ENCODE peak calls at places on chromosomes 7 and 10, in seven cellular contexts. J is spleen; F is mucosa of descending colon; S is AML-193; K is activated CD8-positive, alpha-beta memory T cell treated with anti-CD3 and anti-CD28 coated beads for 24 hours; R is bronchial epithelial cell; C is mucosa of gallbladder. Z is an unnamed sample.

GRCh38 chr7:155494551-155494950 is 36.6 kb downstream of the EN2 start:
- DNase-seq in J (no peak), F (no peak), S (no peak), K (no peak), R (no peak), C (no peak), Z (no peak)

GRCh38 chr7:147818338-147818737 is 772.2 kb upstream of the C7orf33 start:
- DNase-seq in J (no peak), F (no peak), S (no peak), K (no peak), R (no peak), C (no peak), Z (no peak)

GRCh38 chr10:126398383-126398743 is 10.1 kb upstream of the ADAM12 start:
- DNase-seq in J (no peak), F (no peak), S (no peak), K (no peak), R (no peak), C (no peak), Z (no peak)

GRCh38 chr10:3525832-3526449 is 259.1 kb downstream of the KLF6 start:
- DNase-seq in J (no peak), F (peak), S (no peak), K (no peak), R (peak), C (peak), Z (peak)

GRCh38 chr10:102418612-102419560 is at the start of gene PSD:
- DNase-seq in J (no peak), F (no peak), S (no peak), K (no peak), R (no peak), C (no peak), Z (no peak)

GRCh38 chr10:92799591-92799990 is 48.7 kb upstream of the EXOC6 start:
- DNase-seq in J (no peak), F (no peak), S (peak), K (no peak), R (peak), C (no peak), Z (peak)

GRCh38 chr7:33799766-33800165 is 105.6 kb upstream of the BMPER start:
- DNase-seq in J (no peak), F (no peak), S (no peak), K (no peak), R (peak), C (no peak), Z (peak)

GRCh38 chr10:46074547-46074946 is 28.5 kb upstream of the MSMB start:
- DNase-seq in J (no peak), F (no peak), S (no peak), K (no peak), R (no peak), C (no peak), Z (no peak)

GRCh38 chr7:21850531-21851285 is 95.0 kb downstream of the CDCA7L start:
- DNase-seq in J (no peak), F (no peak), S (no peak), K (no peak), R (peak), C (no peak), Z (peak)

GRCh38 chr7:127786184-127786583 is 134.2 kb downstream of the SND1 start:
- DNase-seq in J (no peak), F (no peak), S (no peak), K (no peak), R (peak), C (no peak), Z (no peak)

GRCh38 chr7:130486114-130486962 is 5.5 kb upstream of the MEST start:
- DNase-seq in J (peak), F (peak), S (no peak), K (peak), R (peak), C (peak), Z (peak)

GRCh38 chr7:147774461-147774860 is 816.1 kb upstream of the C7orf33 start:
- DNase-seq in J (no peak), F (no peak), S (no peak), K (no peak), R (no peak), C (no peak), Z (no peak)

GRCh38 chr7:2619120-2619519 is 12.7 kb upstream of the TTYH3 start:
- DNase-seq in J (no peak), F (no peak), S (no peak), K (no peak), R (no peak), C (no peak), Z (no peak)

GRCh38 chr10:25068152-25069058 is 52.0 kb downstream of the THNSL1 start:
- DNase-seq in J (no peak), F (no peak), S (no peak), K (no peak), R (peak), C (no peak), Z (peak)

GRCh38 chr10:119377905-119378736 is 164.4 kb downstream of the RGS10 start:
- DNase-seq in J (peak), F (no peak), S (no peak), K (no peak), R (no peak), C (no peak), Z (no peak)

GRCh38 chr10:2897619-2898508 is 169.5 kb upstream of the PFKP start:
- DNase-seq in J (no peak), F (no peak), S (peak), K (no peak), R (no peak), C (no peak), Z (no peak)

GRCh38 chr10:71089162-71089561 is 123.2 kb upstream of the UNC5B start:
- DNase-seq in J (no peak), F (no peak), S (no peak), K (peak), R (no peak), C (peak), Z (no peak)

GRCh38 chr7:78953090-78953489 is 500.4 kb downstream of the MAGI2 start:
- DNase-seq in J (no peak), F (no peak), S (no peak), K (no peak), R (no peak), C (no peak), Z (no peak)

GRCh38 chr7:156950381-156950858 is 908 bp downstream of the NOM1 start:
- DNase-seq in J (no peak), F (no peak), S (no peak), K (no peak), R (peak), C (no peak), Z (peak)

GRCh38 chr10:8435186-8436055 is 380.9 kb downstream of the GATA3 start:
- DNase-seq in J (no peak), F (no peak), S (no peak), K (no peak), R (peak), C (no peak), Z (peak)

GRCh38 chr10:60986779-60987178 is 42.8 kb upstream of the RHOBTB1 start:
- DNase-seq in J (no peak), F (no peak), S (no peak), K (no peak), R (no peak), C (no peak), Z (no peak)

GRCh38 chr7:74312418-74313021 is 23.3 kb downstream of the CLIP2 start:
- DNase-seq in J (no peak), F (no peak), S (no peak), K (no peak), R (peak), C (no peak), Z (peak)

GRCh38 chr7:74585844-74586243 is 71.7 kb upstream of the GTF2I start:
- DNase-seq in J (no peak), F (no peak), S (no peak), K (no peak), R (no peak), C (no peak), Z (no peak)

GRCh38 chr7:24498439-24498838 is 74.8 kb upstream of the PALS2 start:
- DNase-seq in J (no peak), F (no peak), S (no peak), K (no peak), R (no peak), C (no peak), Z (no peak)

GRCh38 chr7:121369462-121369861 is 26.6 kb downstream of the FAM3C start:
- DNase-seq in J (no peak), F (peak), S (no peak), K (no peak), R (no peak), C (no peak), Z (no peak)

GRCh38 chr7:142088022-142088714 is 23.4 kb upstream of the MGAM2 start:
- DNase-seq in J (no peak), F (peak), S (no peak), K (no peak), R (no peak), C (peak), Z (no peak)

GRCh38 chr10:79270471-79271246 is 76.6 kb upstream of the PPIF start:
- DNase-seq in J (no peak), F (no peak), S (peak), K (no peak), R (no peak), C (peak), Z (no peak)

GRCh38 chr7:35988105-35988504 is 164.9 kb upstream of the EEPD1 start:
- DNase-seq in J (no peak), F (no peak), S (no peak), K (no peak), R (peak), C (no peak), Z (peak)

GRCh38 chr10:36788152-36788551 is 337.2 kb upstream of the ANKRD30A start:
- DNase-seq in J (no peak), F (no peak), S (no peak), K (no peak), R (no peak), C (no peak), Z (no peak)

GRCh38 chr10:92822964-92823363 is 25.4 kb upstream of the EXOC6 start:
- DNase-seq in J (no peak), F (no peak), S (peak), K (no peak), R (no peak), C (no peak), Z (peak)

GRCh38 chr10:8305871-8306652 is 251.6 kb downstream of the GATA3 start:
- DNase-seq in J (no peak), F (no peak), S (no peak), K (no peak), R (no peak), C (no peak), Z (peak)

GRCh38 chr10:121406823-121407545 is 191.3 kb downstream of the FGFR2 start:
- DNase-seq in J (no peak), F (no peak), S (no peak), K (no peak), R (peak), C (no peak), Z (peak)

GRCh38 chr7:14714161-14714728 is 188.3 kb downstream of the DGKB start:
- DNase-seq in J (no peak), F (no peak), S (no peak), K (no peak), R (peak), C (no peak), Z (peak)

GRCh38 chr10:67668448-67668847 is 27.5 kb downstream of the CTNNA3 start:
- DNase-seq in J (no peak), F (no peak), S (no peak), K (no peak), R (peak), C (no peak), Z (peak)

GRCh38 chr7:57404343-57404966 is 45.5 kb upstream of the ZNF716 start:
- DNase-seq in J (peak), F (peak), S (no peak), K (no peak), R (no peak), C (peak), Z (no peak)

GRCh38 chr10:96470108-96470743 is 43.5 kb downstream of the TLL2 start:
- DNase-seq in J (no peak), F (peak), S (peak), K (peak), R (peak), C (peak), Z (peak)

GRCh38 chr10:107616463-107617131 is 452.1 kb upstream of the SORCS1 start:
- DNase-seq in J (no peak), F (no peak), S (peak), K (no peak), R (peak), C (no peak), Z (peak)

GRCh38 chr10:119346063-119346835 is 138.9 kb downstream of the GRK5 start:
- DNase-seq in J (peak), F (no peak), S (no peak), K (no peak), R (no peak), C (no peak), Z (no peak)

GRCh38 chr10:24642921-24643678 is 80.6 kb downstream of the ARHGAP21 start:
- DNase-seq in J (no peak), F (peak), S (peak), K (no peak), R (peak), C (peak), Z (peak)

GRCh38 chr7:143419880-143420279 is 11.2 kb upstream of the EPHA1 start:
- DNase-seq in J (no peak), F (peak), S (no peak), K (no peak), R (peak), C (peak), Z (peak)